ENCODE peak calls at places on chromosomes 12 and 14, in six cellular contexts. N, Y, Q, P, V and L are unnamed samples.

GRCh38 chr14:97456958-97457357 is 659.8 kb downstream of the VRK1 start:
- DNase-seq in N (no peak), Y (no peak), Q (no peak), P (no peak), V (no peak), L (no peak)

GRCh38 chr12:105166736-105167135 is 59.2 kb downstream of the WASHC4 start:
- DNase-seq in N (no peak), Y (no peak), Q (no peak), P (no peak), V (no peak), L (no peak)

GRCh38 chr12:64258576-64258975 is 36.5 kb upstream of the KICS2 start:
- DNase-seq in N (no peak), Y (no peak), Q (no peak), P (peak; percentile 20), V (no peak), L (no peak)

GRCh38 chr12:12757121-12757520 is 28.3 kb upstream of the APOLD1 start:
- DNase-seq in N (no peak), Y (no peak), Q (no peak), P (no peak), V (no peak), L (no peak)

GRCh38 chr12:40044399-40044798 is 61.5 kb downstream of the SLC2A13 start:
- DNase-seq in N (no peak), Y (no peak), Q (no peak), P (no peak), V (no peak), L (no peak)

GRCh38 chr12:45991289-45992249 is 1.2 kb upstream of the SCAF11 start:
- DNase-seq in N (peak; percentile 73), Y (peak; percentile 59), Q (peak; percentile 75), P (peak; percentile 72), V (peak; percentile 90), L (peak; percentile 89)

GRCh38 chr12:132500856-132501180 is 10.9 kb downstream of the FBRSL1 start:
- DNase-seq in N (no peak), Y (no peak), Q (no peak), P (no peak), V (no peak), L (no peak)

GRCh38 chr14:58239259-58240210 is 5.1 kb upstream of the PSMA3 start:
- DNase-seq in N (peak; percentile 67), Y (peak; percentile 26), Q (peak; percentile 82), P (peak; percentile 67), V (peak; percentile 86), L (peak; percentile 88)

GRCh38 chr14:94098359-94098758 is 12.2 kb upstream of the IFI27 start:
- DNase-seq in N (no peak), Y (no peak), Q (no peak), P (no peak), V (no peak), L (no peak)

GRCh38 chr12:84561362-84561761 is 351.2 kb downstream of the SLC6A15 start:
- DNase-seq in N (no peak), Y (no peak), Q (no peak), P (no peak), V (no peak), L (no peak)

GRCh38 chr12:69648476-69648875 is 37.8 kb upstream of the LRRC10 start:
- DNase-seq in N (no peak), Y (no peak), Q (no peak), P (no peak), V (no peak), L (no peak)

GRCh38 chr12:105850103-105850968 is 288.4 kb downstream of the NUAK1 start:
- DNase-seq in N (no peak), Y (no peak), Q (no peak), P (no peak), V (no peak), L (no peak)

GRCh38 chr12:53143355-53143754 is 37.2 kb upstream of the ZNF740 start:
- DNase-seq in N (no peak), Y (no peak), Q (no peak), P (no peak), V (no peak), L (no peak)
- TF ChIP-seq POLR2AphosphoS5 in N (no peak), Y (no peak), Q (no peak), P (no peak), V (no peak), L (no peak)

GRCh38 chr12:107545737-107546363 is 139.7 kb upstream of the PWP1 start:
- DNase-seq in N (no peak), Y (no peak), Q (no peak), P (no peak), V (no peak), L (no peak)
- H3K4me3 ChIP-seq in N (peak overlapping the region; percentile 5), Y (no peak overlapping the region), Q (no peak overlapping the region), P (no peak overlapping the region), V (no peak overlapping the region), L (no peak overlapping the region)

DNA sequence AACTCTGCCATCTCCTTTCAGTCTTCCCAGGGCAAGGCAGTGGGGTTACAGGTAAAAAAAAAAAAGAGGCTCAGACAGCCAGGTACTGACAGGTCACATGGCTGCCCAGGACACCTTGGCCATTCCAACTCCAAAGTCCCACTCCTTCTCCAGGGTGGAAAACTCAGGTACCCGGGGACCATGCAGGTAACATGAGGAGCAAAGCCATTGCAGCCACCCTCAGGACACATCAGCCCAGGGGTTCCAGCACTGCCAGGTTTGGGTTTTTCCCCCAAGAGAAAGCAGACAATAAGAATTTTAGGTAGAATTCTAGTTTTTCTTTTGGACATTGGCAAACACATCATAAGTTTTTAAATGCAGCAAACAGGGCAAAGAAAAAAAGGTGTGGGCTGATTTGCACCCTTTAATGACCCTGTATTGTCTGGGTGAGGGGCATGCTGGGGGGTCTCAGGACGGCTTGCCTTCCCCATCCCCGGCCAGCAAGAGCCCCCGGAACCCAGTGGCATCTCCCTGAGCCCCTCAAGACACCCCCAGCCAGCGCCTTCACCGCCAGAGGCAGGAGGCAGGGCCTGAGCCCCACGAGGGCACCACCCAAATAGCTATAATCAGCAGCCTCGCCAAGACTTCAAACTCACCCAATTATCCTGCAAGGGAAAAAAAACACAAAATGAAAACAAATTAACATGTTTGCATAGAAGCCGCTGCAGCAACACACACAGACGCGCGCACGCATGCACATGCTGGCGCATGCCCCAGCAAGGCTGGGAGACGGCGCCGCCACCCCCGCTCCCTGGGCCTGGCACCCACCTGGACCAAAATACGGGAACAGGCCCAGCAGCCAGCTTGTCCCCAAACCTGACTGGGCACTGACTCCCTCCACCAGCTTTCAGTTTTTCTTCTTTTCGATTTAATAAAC is 15.6 kb downstream of the FAM222A start:
- DNase-seq in N (no peak), Y (no peak), Q (no peak), P (no peak), V (peak; percentile 70), L (peak; percentile 59)
- TF ChIP-seq POLR2AphosphoS5 in N (no peak), Y (no peak), Q (no peak), P (no peak), V (no peak), L (no peak)

GRCh38 chr14:32370720-32371119 is 41.6 kb downstream of the AKAP6 start:
- DNase-seq in N (no peak), Y (peak; percentile 10), Q (no peak), P (no peak), V (no peak), L (no peak)
- H3K4me3 ChIP-seq in N (no peak overlapping the region), Y (no peak overlapping the region), Q (no peak overlapping the region), P (no peak overlapping the region), V (no peak overlapping the region), L (no peak overlapping the region)

DNA sequence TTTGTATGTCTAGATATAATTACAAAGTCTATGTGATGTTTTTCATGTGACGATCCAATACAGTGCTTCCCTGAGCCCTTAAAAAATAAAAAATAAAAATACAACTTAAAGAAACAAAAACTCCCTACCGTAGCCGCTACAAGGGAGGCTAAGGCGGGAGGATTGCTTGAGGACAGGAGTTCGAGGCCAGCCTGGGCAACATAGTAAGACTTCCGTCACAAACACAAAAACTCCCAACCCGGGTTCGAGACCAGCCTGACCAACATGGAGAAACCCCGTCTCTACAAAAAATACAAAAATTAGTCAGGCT is 669 bp upstream of the CDKN3 start:
- DNase-seq in N (no peak), Y (no peak), Q (no peak), P (no peak), V (no peak), L (no peak)
- TF ChIP-seq POLR2AphosphoS5 in N (no peak), Y (no peak), Q (no peak), P (no peak), V (no peak), L (no peak)

GRCh38 chr14:74611672-74612345 is at the start of gene LTBP2:
- DNase-seq in N (no peak), Y (no peak), Q (no peak), P (peak; percentile 48), V (no peak), L (no peak)

GRCh38 chr14:74610866-74611671 is 968 bp downstream of the LTBP2 start:
- DNase-seq in N (no peak), Y (no peak), Q (no peak), P (peak; percentile 65), V (no peak), L (no peak)

GRCh38 chr14:74610199-74610865 is 1.7 kb downstream of the LTBP2 start:
- DNase-seq in N (no peak), Y (no peak), Q (no peak), P (no peak), V (no peak), L (no peak)

GRCh38 chr14:74608959-74609611 is 3.0 kb downstream of the LTBP2 start:
- DNase-seq in N (peak; percentile 89), Y (peak; percentile 79), Q (peak; percentile 88), P (peak; percentile 86), V (peak; percentile 92), L (peak; percentile 88)

DNA sequence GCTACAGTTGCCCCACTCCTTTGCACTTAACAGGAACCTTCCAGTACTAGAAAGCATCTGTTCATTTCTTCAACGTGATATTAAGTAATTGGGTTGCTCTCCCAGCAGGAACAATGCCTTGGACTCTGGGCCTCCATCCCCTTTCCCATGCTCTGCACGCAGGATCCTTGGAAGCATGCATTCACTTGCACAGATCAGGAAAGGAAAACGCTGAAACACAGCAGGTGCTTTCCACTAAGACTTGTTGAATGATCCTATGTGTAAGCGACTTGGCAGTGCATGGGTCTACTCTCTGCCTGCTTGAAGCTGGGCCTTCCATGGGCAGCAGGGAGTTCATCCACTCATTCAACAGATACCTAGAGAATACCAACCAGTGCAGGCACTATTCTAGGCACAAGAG is 2.3 kb downstream of the LTBP2 start:
- DNase-seq in N (no peak), Y (no peak), Q (no peak), P (no peak), V (no peak), L (no peak)
- H3K4me3 ChIP-seq in N (peak overlapping the region; percentile 83), Y (no peak overlapping the region), Q (no peak overlapping the region), P (no peak overlapping the region), V (peak overlapping the region; percentile 57), L (no peak overlapping the region)

DNA sequence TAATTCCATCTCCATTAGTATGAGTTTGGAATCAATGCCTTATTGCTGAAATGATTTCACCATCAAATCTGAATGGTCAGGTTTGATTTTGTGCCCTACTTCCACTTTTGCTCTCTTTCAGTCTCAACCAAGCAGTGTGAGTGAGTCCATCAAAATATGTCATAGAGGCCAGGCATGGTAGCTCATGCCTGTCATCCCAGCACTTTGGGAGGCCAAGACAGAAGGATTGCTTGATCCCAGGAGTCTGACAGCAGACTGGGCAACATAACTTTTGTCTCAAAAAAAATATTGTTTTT is 22.0 kb upstream of the HSP90B1 start:
- DNase-seq in N (no peak), Y (no peak), Q (no peak), P (no peak), V (no peak), L (no peak)
- TF ChIP-seq POLR2AphosphoS5 in N (no peak), Y (no peak), Q (no peak), P (no peak), V (no peak), L (no peak)